ENCODE peak calls at places on chromosomes 1 and 21, in four cellular contexts. R, I, F and X are unnamed samples. For H3K4me1, the result is how much of the 10 kb centered on the place peaks cover.

GRCh38 chr1:209266590-209267172 is 316.8 kb upstream of the CAMK1G start:
- DNase-seq in R (peak), I (no peak), F (peak), X (no peak)

GRCh38 chr1:109468903-109469302 is 2.6 kb downstream of the SYPL2 start:
- DNase-seq in R (no peak), I (no peak), F (no peak), X (no peak)

GRCh38 chr1:209363112-209363511 is 220.4 kb upstream of the CAMK1G start:
- DNase-seq in R (no peak), I (peak), F (no peak), X (no peak)

GRCh38 chr1:111420377-111420776 is 7.2 kb downstream of the OVGP1 start:
- DNase-seq in R (no peak), I (no peak), F (no peak), X (no peak)

GRCh38 chr1:19312782-19313635 is 883 bp downstream of the SLC66A1 start:
- DNase-seq in R (no peak), I (no peak), F (no peak), X (no peak)

GRCh38 chr21:33924079-33924765 is 8.6 kb upstream of the ATP5PO start:
- DNase-seq in R (peak), I (peak), F (peak), X (peak)

GRCh38 chr1:188170446-188170845 is 1341.7 kb downstream of the PLA2G4A start:
- DNase-seq in R (no peak), I (no peak), F (no peak), X (no peak)

GRCh38 chr1:25504706-25505560 is 38.5 kb upstream of the LDLRAP1 start:
- DNase-seq in R (peak), I (no peak), F (peak), X (no peak)

GRCh38 chr21:39048574-39048973 is 134.7 kb downstream of the PSMG1 start:
- DNase-seq in R (peak), I (no peak), F (peak), X (no peak)

GRCh38 chr1:55070291-55070690 is 30.9 kb downstream of the PCSK9 start:
- DNase-seq in R (no peak), I (no peak), F (no peak), X (no peak)

GRCh38 chr1:34858901-34859441 is 578 bp downstream of the SMIM12 start:
- DNase-seq in R (peak), I (no peak), F (peak), X (peak)

GRCh38 chr1:173062156-173062938 is 11.6 kb upstream of the TNFSF18 start:
- DNase-seq in R (peak), I (no peak), F (peak), X (peak)

GRCh38 chr1:158149175-158149574 is 31.5 kb upstream of the CD1D start:
- DNase-seq in R (no peak), I (no peak), F (no peak), X (no peak)

GRCh38 chr1:225412803-225413338 is 15.0 kb downstream of the LBR start:
- DNase-seq in R (no peak), I (no peak), F (no peak), X (no peak)

GRCh38 chr1:231575472-231575871 is 47.0 kb downstream of the TSNAX start:
- DNase-seq in R (no peak), I (no peak), F (no peak), X (no peak)

GRCh38 chr1:43327549-43328292 is 9.9 kb upstream of the MPL start:
- DNase-seq in R (no peak), I (no peak), F (no peak), X (no peak)

GRCh38 chr1:210250998-210251679 is 18.5 kb downstream of the SERTAD4 start:
- DNase-seq in R (peak), I (peak), F (peak), X (peak)

GRCh38 chr1:14810631-14811325 is 212.3 kb downstream of the KAZN start:
- DNase-seq in R (peak), I (no peak), F (no peak), X (peak)

GRCh38 chr1:15207829-15208429 is 39.1 kb upstream of the FHAD1 start:
- DNase-seq in R (no peak), I (no peak), F (no peak), X (no peak)

GRCh38 chr1:218164111-218164929 is 120.8 kb upstream of the RRP15 start:
- DNase-seq in R (peak), I (peak), F (peak), X (no peak)

GRCh38 chr1:243490147-243490546 is 234.3 kb downstream of the SDCCAG8 start:
- DNase-seq in R (no peak), I (no peak), F (no peak), X (no peak)

GRCh38 chr1:84847253-84848247 is 45.5 kb downstream of the LPAR3 start:
- DNase-seq in R (peak), I (no peak), F (peak), X (peak)

GRCh38 chr1:187513190-187513589 is 684.4 kb downstream of the PLA2G4A start:
- DNase-seq in R (no peak), I (no peak), F (no peak), X (no peak)

GRCh38 chr1:50968884-50969610 is 998 bp upstream of the CDKN2C start:
- DNase-seq in R (peak), I (peak), F (peak), X (no peak)

GRCh38 chr1:7329868-7330615 is 441.1 kb upstream of the VAMP3 start:
- DNase-seq in R (no peak), I (no peak), F (no peak), X (no peak)

GRCh38 chr1:10909697-10910489 is 102.6 kb upstream of the TARDBP start:
- DNase-seq in R (peak), I (peak), F (peak), X (peak)

GRCh38 chr1:202161151-202162048 is 998 bp upstream of the PTPN7 start:
- DNase-seq in R (no peak), I (no peak), F (no peak), X (peak)

GRCh38 chr1:201530741-201531521 is 8.0 kb upstream of the NAV1 start:
- DNase-seq in R (peak), I (peak), F (peak), X (peak)

GRCh38 chr1:12776801-12777557 is 3.4 kb downstream of the PRAMEF12 start:
- DNase-seq in R (no peak), I (no peak), F (no peak), X (no peak)

GRCh38 chr1:228445867-228446584 is 29.4 kb upstream of the TRIM17 start:
- DNase-seq in R (peak), I (peak), F (peak), X (no peak)

GRCh38 chr1:53075206-53075605 is 13.2 kb downstream of the PODN start:
- DNase-seq in R (no peak), I (no peak), F (no peak), X (no peak)

GRCh38 chr21:42056996-42057689 is 14.0 kb upstream of the UMODL1 start:
- DNase-seq in R (peak), I (no peak), F (peak), X (no peak)

GRCh38 chr1:65813956-65814355 is 21.3 kb downstream of the PDE4B start:
- DNase-seq in R (peak), I (no peak), F (peak), X (no peak)

GRCh38 chr1:47527653-47528272 is 89.9 kb downstream of the FOXD2 start:
- DNase-seq in R (no peak), I (peak), F (no peak), X (peak)

GRCh38 chr1:212012034-212012740 is 23.2 kb downstream of the INTS7 start:
- DNase-seq in R (peak), I (peak), F (peak), X (peak)

GRCh38 chr1:18557621-18558465 is 72.8 kb upstream of the PAX7 start:
- DNase-seq in R (no peak), I (peak), F (peak), X (no peak)

GRCh38 chr1:168319691-168320090 is 39.0 kb downstream of the TBX19 start:
- DNase-seq in R (no peak), I (peak), F (no peak), X (no peak)

GRCh38 chr1:204723131-204723787 is 37.7 kb upstream of the LRRN2 start:
- DNase-seq in R (peak), I (no peak), F (no peak), X (no peak)

GRCh38 chr21:42997053-42997452 is 22.7 kb downstream of the PKNOX1 start:
- DNase-seq in R (peak), I (no peak), F (peak), X (no peak)

DNA sequence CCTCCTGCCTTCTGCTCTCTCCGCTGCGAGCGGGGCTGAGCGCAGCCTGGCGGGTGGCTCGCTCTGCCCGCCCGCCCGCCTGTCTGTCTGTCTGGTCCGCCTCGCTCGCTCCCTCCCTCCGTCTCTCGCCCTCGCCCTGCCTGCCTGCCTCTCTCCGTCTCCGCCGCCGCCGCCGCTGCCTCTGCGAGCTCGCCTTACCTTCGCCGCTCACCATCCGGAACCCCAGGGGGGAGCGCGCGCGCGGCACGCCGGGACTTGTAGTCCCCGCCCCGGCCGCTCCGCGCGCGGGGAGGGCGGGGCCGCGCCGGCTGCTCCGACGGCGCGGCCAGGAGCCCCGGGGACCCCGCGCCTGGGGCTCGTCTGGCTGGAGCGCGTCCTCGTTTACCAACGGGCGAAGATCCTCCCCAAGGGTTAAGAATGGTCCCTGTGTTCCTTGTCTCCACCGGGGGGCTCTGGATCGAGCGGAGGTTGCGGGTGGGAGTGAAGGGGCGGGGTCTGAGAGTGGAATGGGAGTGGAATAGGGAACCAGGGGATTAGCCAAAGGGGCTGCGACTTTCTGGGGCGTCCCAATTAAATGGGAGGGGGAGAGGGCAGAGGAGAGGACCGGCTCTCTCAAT is at the start of gene AHDC1:
- DNase-seq in R (peak), I (peak), F (peak), X (peak)
- H3K4me1 ChIP-seq in R (under half), I (half or more), F (under half), X (half or more)

GRCh38 chr1:226637147-226637935 is 88.8 kb downstream of the STUM start:
- DNase-seq in R (no peak), I (peak), F (peak), X (no peak)
- H3K4me1 ChIP-seq in R (under half), I (under half), F (under half), X (under half)

GRCh38 chr21:45423968-45424853 is 19.2 kb downstream of the COL18A1 start:
- DNase-seq in R (no peak), I (no peak), F (no peak), X (no peak)
- H3K4me1 ChIP-seq in R (under half), I (under half), F (under half), X (under half)

DNA sequence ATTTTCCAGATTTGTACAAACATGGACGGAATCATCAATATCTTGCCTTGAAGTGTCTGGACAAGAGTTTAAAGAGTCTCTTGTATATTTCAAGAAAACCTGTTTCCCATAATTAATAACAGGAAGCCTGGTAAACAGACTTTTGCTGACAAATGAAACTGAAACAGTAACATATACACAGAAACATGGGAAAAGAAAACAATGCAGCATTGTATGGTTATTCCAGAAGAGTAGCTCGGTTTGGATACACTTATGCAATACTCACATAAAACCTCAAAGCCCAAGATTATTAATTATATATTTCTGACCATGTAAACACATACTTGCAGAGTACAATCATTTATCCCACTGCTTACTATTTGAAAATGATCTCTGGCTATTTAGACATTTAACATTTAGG is 265.5 kb downstream of the PTPRC start:
- DNase-seq in R (peak), I (no peak), F (peak), X (no peak)
- H3K4me1 ChIP-seq in R (under half), I (under half), F (under half), X (half or more)